ENCODE peak calls at places on chromosome 14, in ten cellular contexts. K, S, I, Q, A, R, X, D, W and J are unnamed samples.

GRCh38 chr14:39169541-39169900 is 612 bp downstream of the TRAPPC6B start:
- DNase-seq in I (no peak), R (no peak), X (peak), S (no peak), A (no peak), K (no peak), Q (no peak), W (peak), D (no peak), J (no peak)

GRCh38 chr14:52481864-52482263 is 70.4 kb downstream of the TXNDC16 start:
- DNase-seq in W (no peak), X (no peak), I (no peak), Q (no peak), R (no peak), D (no peak), S (peak), K (no peak), A (no peak), J (no peak)

GRCh38 chr14:89767861-89768268 is 186.7 kb downstream of the EFCAB11 start:
- DNase-seq in K (peak), I (peak), X (peak), W (peak), S (peak), D (peak), Q (peak), R (peak), A (peak), J (peak)

GRCh38 chr14:20857630-20858261 is 33.4 kb upstream of the RNASE3 start:
- DNase-seq in D (peak), K (no peak), A (peak), I (peak), X (peak), W (peak), Q (peak), R (peak), S (peak), J (peak)

GRCh38 chr14:88184956-88185355 is 138.1 kb downstream of the KCNK10 start:
- DNase-seq in S (no peak), X (no peak), K (no peak), Q (no peak), D (no peak), R (no peak), I (no peak), A (no peak), W (no peak), J (no peak)

GRCh38 chr14:85528080-85528881 is 1.7 kb upstream of the FLRT2 start:
- DNase-seq in D (no peak), S (no peak), A (no peak), R (peak), Q (no peak), I (peak), K (peak), W (peak), X (peak), J (no peak)

GRCh38 chr14:64943981-64944520 is 1.5 kb upstream of the GPX2 start:
- DNase-seq in Q (no peak), W (no peak), K (no peak), X (no peak), D (no peak), A (no peak), I (no peak), R (no peak), S (no peak), J (no peak)

GRCh38 chr14:68231832-68232642 is 412.5 kb downstream of the RAD51B start:
- DNase-seq in D (no peak), I (no peak), Q (no peak), K (no peak), W (no peak), R (peak), A (no peak), X (peak), S (no peak), J (no peak)

GRCh38 chr14:78316711-78317110 is 146.5 kb downstream of the NRXN3 start:
- DNase-seq in D (no peak), Q (no peak), A (no peak), S (no peak), K (peak), X (no peak), W (no peak), I (no peak), R (no peak), J (no peak)